ENCODE peak calls at places on chromosomes 16 and 17, in seven cellular contexts. One of them, this sample, is unnamed.

GRCh38 chr17:44121997-44122824 is 1.2 kb downstream of the HDAC5 start:
- DNase-seq in AG10803: no peak
- DNase-seq in CD8-positive, alpha-beta T cell: no peak
- DNase-seq in nephron progenitor cell: no peak
- DNase-seq in transverse colon: no peak
- DNase-seq in GM12865: no peak
- DNase-seq in brain microvascular endothelial cell: no peak
- DNase-seq in this sample: no peak

GRCh38 chr16:12027091-12027490 is 50.6 kb downstream of the SNX29 start:
- DNase-seq in AG10803: no peak
- DNase-seq in CD8-positive, alpha-beta T cell: peak
- DNase-seq in nephron progenitor cell: no peak
- DNase-seq in transverse colon: no peak
- DNase-seq in GM12865: peak
- DNase-seq in brain microvascular endothelial cell: no peak
- DNase-seq in this sample: peak

GRCh38 chr17:15651583-15652110 is 32.1 kb upstream of the FBXW10B start:
- DNase-seq in AG10803: peak
- DNase-seq in CD8-positive, alpha-beta T cell: peak
- DNase-seq in nephron progenitor cell: peak
- DNase-seq in transverse colon: peak
- DNase-seq in GM12865: peak
- DNase-seq in brain microvascular endothelial cell: peak
- DNase-seq in this sample: peak

GRCh38 chr17:60165976-60166375 is 16.2 kb downstream of the CA4 start:
- DNase-seq in AG10803: no peak
- DNase-seq in CD8-positive, alpha-beta T cell: no peak
- DNase-seq in nephron progenitor cell: no peak
- DNase-seq in transverse colon: peak
- DNase-seq in GM12865: peak
- DNase-seq in brain microvascular endothelial cell: no peak
- DNase-seq in this sample: peak

GRCh38 chr16:67428146-67428731 is 2.7 kb upstream of the HSD11B2 start:
- DNase-seq in AG10803: peak
- DNase-seq in CD8-positive, alpha-beta T cell: peak
- DNase-seq in nephron progenitor cell: peak
- DNase-seq in transverse colon: peak
- DNase-seq in GM12865: peak
- DNase-seq in brain microvascular endothelial cell: peak
- DNase-seq in this sample: peak

GRCh38 chr16:69477546-69477945 is 53.1 kb downstream of the CYB5B start:
- DNase-seq in AG10803: no peak
- DNase-seq in CD8-positive, alpha-beta T cell: no peak
- DNase-seq in nephron progenitor cell: no peak
- DNase-seq in transverse colon: no peak
- DNase-seq in GM12865: no peak
- DNase-seq in brain microvascular endothelial cell: peak
- DNase-seq in this sample: no peak

GRCh38 chr17:246226-246625 is 64.8 kb upstream of the DOC2B start:
- DNase-seq in AG10803: no peak
- DNase-seq in CD8-positive, alpha-beta T cell: no peak
- DNase-seq in nephron progenitor cell: no peak
- DNase-seq in transverse colon: peak
- DNase-seq in GM12865: no peak
- DNase-seq in brain microvascular endothelial cell: no peak
- DNase-seq in this sample: no peak

GRCh38 chr16:46923513-46924295 is 39.5 kb downstream of the GPT2 start:
- DNase-seq in AG10803: no peak
- DNase-seq in CD8-positive, alpha-beta T cell: no peak
- DNase-seq in nephron progenitor cell: no peak
- DNase-seq in transverse colon: no peak
- DNase-seq in GM12865: no peak
- DNase-seq in brain microvascular endothelial cell: no peak
- DNase-seq in this sample: no peak

GRCh38 chr16:88914750-88915368 is 48.4 kb upstream of the PABPN1L start:
- DNase-seq in AG10803: peak
- DNase-seq in CD8-positive, alpha-beta T cell: no peak
- DNase-seq in nephron progenitor cell: no peak
- DNase-seq in transverse colon: no peak
- DNase-seq in GM12865: no peak
- DNase-seq in brain microvascular endothelial cell: no peak
- DNase-seq in this sample: no peak

GRCh38 chr16:86508028-86508946 is 2.0 kb upstream of the FOXF1 start:
- DNase-seq in AG10803: peak
- DNase-seq in CD8-positive, alpha-beta T cell: no peak
- DNase-seq in nephron progenitor cell: no peak
- DNase-seq in transverse colon: no peak
- DNase-seq in GM12865: no peak
- DNase-seq in brain microvascular endothelial cell: no peak
- DNase-seq in this sample: no peak

GRCh38 chr17:58365185-58365979 is 13.4 kb upstream of the SUPT4H1 start:
- DNase-seq in AG10803: no peak
- DNase-seq in CD8-positive, alpha-beta T cell: no peak
- DNase-seq in nephron progenitor cell: no peak
- DNase-seq in transverse colon: no peak
- DNase-seq in GM12865: no peak
- DNase-seq in brain microvascular endothelial cell: no peak
- DNase-seq in this sample: no peak

GRCh38 chr17:75505640-75506039 is 9.7 kb downstream of the CASKIN2 start:
- DNase-seq in AG10803: no peak
- DNase-seq in CD8-positive, alpha-beta T cell: no peak
- DNase-seq in nephron progenitor cell: no peak
- DNase-seq in transverse colon: no peak
- DNase-seq in GM12865: no peak
- DNase-seq in brain microvascular endothelial cell: no peak
- DNase-seq in this sample: no peak

GRCh38 chr16:75262104-75262799 is 10.8 kb upstream of the BCAR1 start:
- DNase-seq in AG10803: no peak
- DNase-seq in CD8-positive, alpha-beta T cell: no peak
- DNase-seq in nephron progenitor cell: no peak
- DNase-seq in transverse colon: peak
- DNase-seq in GM12865: no peak
- DNase-seq in brain microvascular endothelial cell: no peak
- DNase-seq in this sample: no peak

GRCh38 chr16:69613283-69614154 is 47.8 kb downstream of the NFAT5 start:
- DNase-seq in AG10803: no peak
- DNase-seq in CD8-positive, alpha-beta T cell: no peak
- DNase-seq in nephron progenitor cell: no peak
- DNase-seq in transverse colon: peak
- DNase-seq in GM12865: peak
- DNase-seq in brain microvascular endothelial cell: no peak
- DNase-seq in this sample: peak

GRCh38 chr16:27689711-27690110 is 139.8 kb downstream of the KATNIP start:
- DNase-seq in AG10803: no peak
- DNase-seq in CD8-positive, alpha-beta T cell: no peak
- DNase-seq in nephron progenitor cell: no peak
- DNase-seq in transverse colon: no peak
- DNase-seq in GM12865: no peak
- DNase-seq in brain microvascular endothelial cell: no peak
- DNase-seq in this sample: no peak

GRCh38 chr17:56599093-56599492 is 5.6 kb downstream of the NOG start:
- DNase-seq in AG10803: no peak
- DNase-seq in CD8-positive, alpha-beta T cell: peak
- DNase-seq in nephron progenitor cell: no peak
- DNase-seq in transverse colon: no peak
- DNase-seq in GM12865: no peak
- DNase-seq in brain microvascular endothelial cell: no peak
- DNase-seq in this sample: no peak

GRCh38 chr16:85557083-85557975 is 55.8 kb upstream of the GSE1 start:
- DNase-seq in AG10803: no peak
- DNase-seq in CD8-positive, alpha-beta T cell: peak
- DNase-seq in nephron progenitor cell: no peak
- DNase-seq in transverse colon: peak
- DNase-seq in GM12865: peak
- DNase-seq in brain microvascular endothelial cell: no peak
- DNase-seq in this sample: peak

GRCh38 chr16:7294020-7294419 is 38.6 kb upstream of the RBFOX1 start:
- DNase-seq in AG10803: no peak
- DNase-seq in CD8-positive, alpha-beta T cell: no peak
- DNase-seq in nephron progenitor cell: no peak
- DNase-seq in transverse colon: no peak
- DNase-seq in GM12865: no peak
- DNase-seq in brain microvascular endothelial cell: no peak
- DNase-seq in this sample: no peak

GRCh38 chr16:79740153-79740720 is 139.7 kb upstream of the MAF start:
- DNase-seq in AG10803: no peak
- DNase-seq in CD8-positive, alpha-beta T cell: no peak
- DNase-seq in nephron progenitor cell: no peak
- DNase-seq in transverse colon: no peak
- DNase-seq in GM12865: no peak
- DNase-seq in brain microvascular endothelial cell: no peak
- DNase-seq in this sample: no peak

GRCh38 chr17:64155751-64156544 is 26.0 kb upstream of the ERN1 start:
- DNase-seq in AG10803: peak
- DNase-seq in CD8-positive, alpha-beta T cell: no peak
- DNase-seq in nephron progenitor cell: peak
- DNase-seq in transverse colon: peak
- DNase-seq in GM12865: no peak
- DNase-seq in brain microvascular endothelial cell: no peak
- DNase-seq in this sample: peak

GRCh38 chr16:89409161-89409711 is 81.1 kb downstream of the ANKRD11 start:
- DNase-seq in AG10803: no peak
- DNase-seq in CD8-positive, alpha-beta T cell: peak
- DNase-seq in nephron progenitor cell: no peak
- DNase-seq in transverse colon: peak
- DNase-seq in GM12865: no peak
- DNase-seq in brain microvascular endothelial cell: peak
- DNase-seq in this sample: no peak

GRCh38 chr17:48636177-48637018 is 10.2 kb upstream of the HOXB9 start:
- DNase-seq in AG10803: peak
- DNase-seq in CD8-positive, alpha-beta T cell: peak
- DNase-seq in nephron progenitor cell: peak
- DNase-seq in transverse colon: peak
- DNase-seq in GM12865: peak
- DNase-seq in brain microvascular endothelial cell: no peak
- DNase-seq in this sample: no peak

GRCh38 chr16:55324491-55325447 is 766 bp downstream of the IRX6 start:
- DNase-seq in AG10803: peak
- DNase-seq in CD8-positive, alpha-beta T cell: no peak
- DNase-seq in nephron progenitor cell: peak
- DNase-seq in transverse colon: no peak
- DNase-seq in GM12865: no peak
- DNase-seq in brain microvascular endothelial cell: no peak
- DNase-seq in this sample: no peak

GRCh38 chr16:68267612-68268405 is 3.5 kb downstream of the SLC7A6 start:
- DNase-seq in AG10803: no peak
- DNase-seq in CD8-positive, alpha-beta T cell: no peak
- DNase-seq in nephron progenitor cell: no peak
- DNase-seq in transverse colon: no peak
- DNase-seq in GM12865: no peak
- DNase-seq in brain microvascular endothelial cell: no peak
- DNase-seq in this sample: no peak

GRCh38 chr17:65163990-65164495 is 26.9 kb downstream of the RGS9 start:
- DNase-seq in AG10803: peak
- DNase-seq in CD8-positive, alpha-beta T cell: peak
- DNase-seq in nephron progenitor cell: no peak
- DNase-seq in transverse colon: peak
- DNase-seq in GM12865: peak
- DNase-seq in brain microvascular endothelial cell: peak
- DNase-seq in this sample: peak

GRCh38 chr17:50151041-50151936 is 812 bp upstream of the PPP1R9B start:
- DNase-seq in AG10803: peak
- DNase-seq in CD8-positive, alpha-beta T cell: peak
- DNase-seq in nephron progenitor cell: peak
- DNase-seq in transverse colon: peak
- DNase-seq in GM12865: peak
- DNase-seq in brain microvascular endothelial cell: peak
- DNase-seq in this sample: peak

GRCh38 chr16:11386791-11387546 is 41.7 kb downstream of the RMI2 start:
- DNase-seq in AG10803: peak
- DNase-seq in CD8-positive, alpha-beta T cell: no peak
- DNase-seq in nephron progenitor cell: peak
- DNase-seq in transverse colon: no peak
- DNase-seq in GM12865: no peak
- DNase-seq in brain microvascular endothelial cell: peak
- DNase-seq in this sample: no peak

DNA sequence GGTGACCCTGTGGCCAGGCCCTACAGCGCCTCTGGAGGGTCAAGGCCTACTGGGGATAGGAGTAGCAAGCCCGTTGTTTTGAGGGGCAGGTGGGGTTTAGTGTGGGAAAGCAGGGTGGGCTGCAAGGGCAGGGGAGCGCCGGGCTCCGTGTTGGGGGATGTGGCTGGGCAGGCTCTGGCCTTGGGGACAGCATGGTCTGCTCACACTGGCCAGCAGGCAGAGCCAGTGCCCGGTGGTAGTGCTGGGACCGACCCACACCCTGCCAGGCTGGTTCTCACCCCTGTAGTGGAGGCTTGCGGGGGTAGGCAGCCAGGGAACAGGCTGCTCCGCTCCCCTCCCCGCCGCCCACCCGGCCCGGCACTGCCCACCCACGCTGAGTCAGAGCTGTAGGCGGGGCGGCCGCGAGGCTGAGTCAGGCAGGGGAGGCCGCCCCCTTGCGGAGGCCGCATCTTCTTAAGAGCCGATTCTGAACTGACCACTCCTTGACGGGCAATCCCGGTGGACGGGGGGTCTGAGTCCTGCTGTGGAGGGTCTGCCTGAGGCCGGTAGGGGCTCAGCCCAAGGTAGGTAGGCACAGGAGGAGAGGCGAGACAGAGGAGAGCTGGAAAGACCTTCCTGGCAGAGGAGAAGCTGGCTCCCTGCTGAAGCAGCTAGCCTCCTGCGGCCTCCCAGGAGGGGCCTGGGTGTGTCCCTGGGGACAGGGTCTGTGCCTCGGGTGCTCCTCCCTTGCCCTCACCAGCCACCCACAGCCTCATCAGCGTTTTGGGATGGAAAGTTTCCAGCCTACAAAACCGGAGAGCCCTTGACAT is 62.4 kb downstream of the BAIAP2 start:
- DNase-seq in AG10803: peak
- DNase-seq in CD8-positive, alpha-beta T cell: peak
- DNase-seq in nephron progenitor cell: peak
- DNase-seq in transverse colon: peak
- DNase-seq in GM12865: peak
- DNase-seq in brain microvascular endothelial cell: peak
- DNase-seq in this sample: peak
- TF ChIP-seq CTCF in AG10803: peak
- TF ChIP-seq CTCF in CD8-positive, alpha-beta T cell: peak
- TF ChIP-seq CTCF in nephron progenitor cell: peak
- TF ChIP-seq CTCF in transverse colon: peak
- TF ChIP-seq CTCF in GM12865: peak
- TF ChIP-seq CTCF in brain microvascular endothelial cell: peak
- TF ChIP-seq CTCF in this sample: peak

GRCh38 chr17:19237389-19238166 is 412 bp downstream of the EPN2 start:
- DNase-seq in AG10803: no peak
- DNase-seq in CD8-positive, alpha-beta T cell: no peak
- DNase-seq in nephron progenitor cell: peak
- DNase-seq in transverse colon: peak
- DNase-seq in GM12865: peak
- DNase-seq in brain microvascular endothelial cell: no peak
- DNase-seq in this sample: peak
- TF ChIP-seq CTCF in AG10803: no peak
- TF ChIP-seq CTCF in CD8-positive, alpha-beta T cell: no peak
- TF ChIP-seq CTCF in nephron progenitor cell: no peak
- TF ChIP-seq CTCF in transverse colon: peak
- TF ChIP-seq CTCF in GM12865: peak
- TF ChIP-seq CTCF in brain microvascular endothelial cell: no peak
- TF ChIP-seq CTCF in this sample: no peak

GRCh38 chr17:30716461-30717289 is 107.8 kb downstream of the CRLF3 start:
- DNase-seq in AG10803: peak
- DNase-seq in CD8-positive, alpha-beta T cell: no peak
- DNase-seq in nephron progenitor cell: no peak
- DNase-seq in transverse colon: no peak
- DNase-seq in GM12865: no peak
- DNase-seq in brain microvascular endothelial cell: no peak
- DNase-seq in this sample: no peak
- TF ChIP-seq CTCF in AG10803: peak
- TF ChIP-seq CTCF in CD8-positive, alpha-beta T cell: no peak
- TF ChIP-seq CTCF in nephron progenitor cell: no peak
- TF ChIP-seq CTCF in transverse colon: no peak
- TF ChIP-seq CTCF in GM12865: no peak
- TF ChIP-seq CTCF in brain microvascular endothelial cell: peak
- TF ChIP-seq CTCF in this sample: peak

GRCh38 chr17:3773966-3774365 is 27.0 kb downstream of the ITGAE start:
- DNase-seq in AG10803: no peak
- DNase-seq in CD8-positive, alpha-beta T cell: no peak
- DNase-seq in nephron progenitor cell: no peak
- DNase-seq in transverse colon: no peak
- DNase-seq in GM12865: no peak
- DNase-seq in brain microvascular endothelial cell: no peak
- DNase-seq in this sample: no peak
- TF ChIP-seq CTCF in AG10803: no peak
- TF ChIP-seq CTCF in CD8-positive, alpha-beta T cell: no peak
- TF ChIP-seq CTCF in nephron progenitor cell: no peak
- TF ChIP-seq CTCF in transverse colon: no peak
- TF ChIP-seq CTCF in GM12865: no peak
- TF ChIP-seq CTCF in brain microvascular endothelial cell: no peak
- TF ChIP-seq CTCF in this sample: no peak

This sample was measured in Calu3.